ENCODE peak calls at places on chromosome 3, in eight cellular contexts. A is fibroblast of pulmonary artery; C is Right ventricle myocardium superior; G is stimulated activated CD8-positive, alpha-beta memory T cell treated with anti-CD3 and anti-CD28 coated beads, Interleukin-7, amount 100 ng/mL, for 24 hours; O is stimulated activated CD4-positive, alpha-beta T cell treated with anti-CD3 and anti-CD28 coated beads, Interleukin-4, amount 100 ng/mL, for 4 hours; M is ELR; L is iPS DF 6.9; W is substantia nigra. F is an unnamed sample.

GRCh38 chr3:155585384-155585783 is 159.5 kb downstream of the PLCH1 start:
- DNase-seq in W (no peak), A (no peak), G (no peak), C (no peak), O (no peak), L (no peak), M (peak; percentile 19), F (no peak)

GRCh38 chr3:187456268-187456667 is 88.1 kb downstream of the RTP4 start:
- DNase-seq in M (no peak), G (no peak), O (no peak), C (peak; percentile 74), A (peak; percentile 39), L (no peak), W (peak; percentile 40), F (peak; percentile 47)

GRCh38 chr3:12451481-12451880 is 32.8 kb upstream of the TSEN2 start:
- DNase-seq in G (no peak), W (no peak), O (no peak), A (no peak), M (no peak), C (no peak), L (no peak), F (no peak)

GRCh38 chr3:42804831-42805821 is 836 bp upstream of the HIGD1A start:
- DNase-seq in C (peak; percentile 60), G (no peak), O (no peak), W (peak; percentile 15), M (peak; percentile 7), A (peak; percentile 10), L (no peak), F (peak; percentile 4)

GRCh38 chr3:98039322-98040024 is 4.4 kb upstream of the GABRR3 start:
- DNase-seq in M (peak; percentile 76), G (peak; percentile 45), O (peak; percentile 53), C (no peak), L (peak; percentile 86), W (peak; percentile 70), A (peak; percentile 93), F (peak; percentile 84)

GRCh38 chr3:160808838-160809237 is 52.8 kb downstream of the PPM1L start:
- DNase-seq in A (no peak), L (no peak), C (peak; percentile 64), W (no peak), O (no peak), M (no peak), G (no peak), F (no peak)

GRCh38 chr3:188051801-188052228 is 102.1 kb upstream of the LPP start:
- DNase-seq in A (peak; percentile 52), G (no peak), C (peak; percentile 75), O (no peak), W (peak; percentile 88), L (no peak), M (no peak), F (no peak)

GRCh38 chr3:192817053-192817452 is 89.7 kb upstream of the FGF12 start:
- DNase-seq in O (no peak), L (no peak), G (no peak), M (peak; percentile 91), C (no peak), W (no peak), A (peak; percentile 50), F (no peak)

GRCh38 chr3:139295040-139295439 is 48.8 kb upstream of the MRPS22 start:
- DNase-seq in C (no peak), A (no peak), L (no peak), G (no peak), W (no peak), O (no peak), M (no peak), F (no peak)